ENCODE peak calls at places on chromosomes 5 and 9, in nine cellular contexts. X is SW480; A is stimulated activated CD8-positive, alpha-beta memory T cell treated with anti-CD3 and anti-CD28 coated beads, Interleukin-7, amount 100 ng/mL, for 24 hours; C is tibial artery; T is NCI-H1092; H is cardiac fibroblast; P is adipocyte; F is HCT116; S is stimulated activated CD4-positive, alpha-beta T cell treated with anti-CD3 and anti-CD28 coated beads, Interleukin-12 subunit alpha, Interleukin-12 subunit beta, amount 100 ng/mL, for 48 hours. O is an unnamed sample.

GRCh38 chr5:120252839-120253238 is 211.3 kb upstream of the PRR16 start:
- DNase-seq in X (peak; percentile 9), A (no peak), C (no peak), T (no peak), H (peak; percentile 14), P (no peak), F (no peak), S (no peak), O (no peak)

GRCh38 chr9:131635285-131635684 is 90.0 kb downstream of the PRRT1B start:
- DNase-seq in X (peak; percentile 86), A (no peak), C (peak; percentile 93), T (no peak), H (peak; percentile 96), P (peak; percentile 93), F (peak; percentile 71), S (peak; percentile 52), O (peak; percentile 90)

GRCh38 chr5:12611132-12611531 is 706.9 kb upstream of the CTNND2 start:
- DNase-seq in X (no peak), A (no peak), C (no peak), T (no peak), H (no peak), P (no peak), F (no peak), S (no peak), O (no peak)

GRCh38 chr5:137215261-137215660 is 283.9 kb downstream of the SPOCK1 start:
- DNase-seq in X (no peak), A (no peak), C (no peak), T (no peak), H (no peak), P (peak; percentile 40), F (no peak), S (no peak), O (no peak)

GRCh38 chr9:2919347-2919746 is 75.5 kb upstream of the PUM3 start:
- DNase-seq in X (no peak), A (no peak), C (no peak), T (no peak), H (peak; percentile 18), P (peak; percentile 76), F (no peak), S (no peak), O (no peak)

GRCh38 chr5:15943487-15943886 is 236.1 kb downstream of the MARCHF11 start:
- DNase-seq in X (no peak), A (no peak), C (no peak), T (no peak), H (peak; percentile 19), P (peak; percentile 2), F (no peak), S (no peak), O (no peak)

GRCh38 chr5:402615-403359 is 40.2 kb upstream of the EXOC3 start:
- DNase-seq in X (no peak), A (no peak), C (peak; percentile 49), T (no peak), H (no peak), P (no peak), F (no peak), S (peak; percentile 35), O (peak; percentile 67)

GRCh38 chr9:138025417-138025816 is 147.8 kb downstream of the CACNA1B start:
- DNase-seq in X (no peak), A (no peak), C (no peak), T (no peak), H (no peak), P (no peak), F (no peak), S (no peak), O (no peak)

GRCh38 chr9:135508211-135508820 is 7.8 kb downstream of the MRPS2 start:
- DNase-seq in X (no peak), A (no peak), C (peak; percentile 33), T (no peak), H (no peak), P (no peak), F (no peak), S (no peak), O (no peak)

GRCh38 chr5:52024363-52024762 is 641.1 kb downstream of the ISL1 start:
- DNase-seq in X (no peak), A (no peak), C (no peak), T (no peak), H (no peak), P (no peak), F (no peak), S (no peak), O (no peak)